ENCODE peak calls at places on chromosomes 2 and 18, in four cellular contexts. X is K562, F is GM12891, Y is GM12878. O is an unnamed sample.

GRCh38 chr2:169362346-169363026 is at the start of gene LRP2:
- DNase-seq in F (peak), X (peak), Y (no peak), O (no peak)

GRCh38 chr2:240575101-240575965 is 7.0 kb downstream of the RNPEPL1 start:
- DNase-seq in Y (no peak), F (no peak), X (no peak), O (no peak)

GRCh38 chr2:168457177-168457905 is 1.3 kb downstream of the CERS6 start:
- DNase-seq in X (no peak), F (no peak), Y (peak), O (peak)

GRCh38 chr2:177625744-177626655 is 233.4 kb downstream of the AGPS start:
- DNase-seq in F (no peak), Y (no peak), X (no peak), O (no peak)

GRCh38 chr2:224885836-224886547 is 156.3 kb downstream of the DOCK10 start:
- DNase-seq in X (no peak), Y (peak), F (no peak), O (no peak)

GRCh38 chr2:44130441-44130840 is 38.2 kb upstream of the PPM1B start:
- DNase-seq in F (no peak), X (no peak), Y (no peak), O (no peak)

GRCh38 chr2:203740741-203741363 is 34.4 kb downstream of the CD28 start:
- DNase-seq in F (no peak), Y (no peak), X (no peak), O (no peak)

GRCh38 chr2:19362094-19362649 is 3.7 kb upstream of the OSR1 start:
- DNase-seq in F (no peak), Y (no peak), X (no peak), O (no peak)

GRCh38 chr2:172101707-172102158 is 967 bp downstream of the DLX2 start:
- DNase-seq in X (no peak), F (no peak), Y (no peak), O (no peak)

GRCh38 chr2:239548491-239548890 is 147.7 kb upstream of the HDAC4 start:
- DNase-seq in X (no peak), F (no peak), Y (no peak), O (no peak)

GRCh38 chr2:215652432-215652831 is 216.6 kb upstream of the FN1 start:
- DNase-seq in Y (no peak), X (no peak), F (no peak), O (no peak)

GRCh38 chr2:85750509-85751299 is 3.1 kb upstream of the ATOH8 start:
- DNase-seq in X (peak), Y (no peak), F (no peak), O (peak)

GRCh38 chr2:14072338-14072737 is 560.2 kb upstream of the LRATD1 start:
- DNase-seq in F (no peak), Y (no peak), X (no peak), O (peak)

GRCh38 chr2:109681633-109682032 is 67.5 kb downstream of the SOWAHC start:
- DNase-seq in Y (no peak), X (no peak), F (no peak), O (no peak)

GRCh38 chr2:69092857-69093256 is 79.9 kb downstream of the ANTXR1 start:
- DNase-seq in F (no peak), X (no peak), Y (no peak), O (no peak)

GRCh38 chr18:11147962-11148654 is 1.3 kb downstream of the PIEZO2 start:
- DNase-seq in Y (no peak), F (no peak), X (no peak), O (no peak)

GRCh38 chr2:129058981-129059380 is 740.3 kb upstream of the HS6ST1 start:
- DNase-seq in Y (no peak), X (no peak), F (no peak), O (no peak)

GRCh38 chr18:21894619-21895367 is 154.2 kb downstream of the MIB1 start:
- DNase-seq in X (no peak), F (no peak), Y (no peak), O (no peak)

GRCh38 chr18:55513199-55513598 is 74.8 kb downstream of the TCF4 start:
- DNase-seq in X (no peak), F (no peak), Y (no peak), O (no peak)

GRCh38 chr2:219087848-219088247 is 27.1 kb upstream of the IHH start:
- DNase-seq in F (no peak), X (no peak), Y (no peak), O (no peak)

GRCh38 chr2:70608373-70608772 is 54.7 kb upstream of the TGFA start:
- DNase-seq in Y (no peak), X (no peak), F (no peak), O (no peak)

GRCh38 chr2:118667366-118667765 is 180.1 kb downstream of the EN1 start:
- DNase-seq in X (no peak), Y (no peak), F (no peak), O (no peak)

GRCh38 chr18:11246883-11247282 is 97.5 kb upstream of the PIEZO2 start:
- DNase-seq in X (no peak), F (no peak), Y (no peak), O (no peak)

GRCh38 chr2:186508263-186508662 is 22.2 kb downstream of the ZC3H15 start:
- DNase-seq in X (no peak), F (no peak), Y (no peak), O (no peak)

GRCh38 chr18:70781860-70782453 is 493.1 kb downstream of the SOCS6 start:
- DNase-seq in X (peak), F (peak), Y (peak), O (peak)

GRCh38 chr2:159030674-159031380 is 62.4 kb downstream of the TANC1 start:
- DNase-seq in F (no peak), X (peak), Y (no peak), O (no peak)

GRCh38 chr2:29394311-29394710 is 279.1 kb downstream of the CLIP4 start:
- DNase-seq in X (no peak), Y (no peak), F (no peak), O (no peak)

GRCh38 chr2:166257859-166258258 is 117.9 kb downstream of the SCN9A start:
- DNase-seq in X (no peak), F (no peak), Y (no peak), O (no peak)

GRCh38 chr2:235467586-235467985 is 26.3 kb upstream of the AGAP1 start:
- DNase-seq in F (no peak), X (no peak), Y (no peak), O (no peak)

GRCh38 chr2:128525653-128526052 is 207.0 kb upstream of the HS6ST1 start:
- DNase-seq in Y (no peak), X (no peak), F (no peak), O (no peak)

GRCh38 chr18:77133920-77134496 is 1.4 kb upstream of the MBP start:
- DNase-seq in F (no peak), Y (no peak), X (no peak), O (peak)

GRCh38 chr2:3132466-3132865 is 245.2 kb downstream of the EIPR1 start:
- DNase-seq in F (no peak), Y (no peak), X (no peak), O (no peak)

GRCh38 chr18:23884712-23885375 is 129.7 kb upstream of the TTC39C start:
- DNase-seq in Y (no peak), X (no peak), F (no peak), O (no peak)

GRCh38 chr2:54945401-54946219 is 104.6 kb downstream of the RTN4 start:
- DNase-seq in F (peak), Y (peak), X (no peak), O (no peak)

GRCh38 chr2:241764272-241765241 is 12.1 kb upstream of the GAL3ST2 start:
- DNase-seq in F (no peak), X (no peak), Y (no peak), O (no peak)

GRCh38 chr2:241763551-241764271 is 12.9 kb upstream of the GAL3ST2 start:
- DNase-seq in F (no peak), Y (no peak), X (no peak), O (no peak)

GRCh38 chr2:241762933-241763369 is 13.7 kb upstream of the GAL3ST2 start:
- DNase-seq in X (peak), Y (peak), F (no peak), O (no peak)

GRCh38 chr2:241760301-241760771 is 16.3 kb upstream of the GAL3ST2 start:
- DNase-seq in Y (no peak), X (no peak), F (no peak), O (no peak)

DNA sequence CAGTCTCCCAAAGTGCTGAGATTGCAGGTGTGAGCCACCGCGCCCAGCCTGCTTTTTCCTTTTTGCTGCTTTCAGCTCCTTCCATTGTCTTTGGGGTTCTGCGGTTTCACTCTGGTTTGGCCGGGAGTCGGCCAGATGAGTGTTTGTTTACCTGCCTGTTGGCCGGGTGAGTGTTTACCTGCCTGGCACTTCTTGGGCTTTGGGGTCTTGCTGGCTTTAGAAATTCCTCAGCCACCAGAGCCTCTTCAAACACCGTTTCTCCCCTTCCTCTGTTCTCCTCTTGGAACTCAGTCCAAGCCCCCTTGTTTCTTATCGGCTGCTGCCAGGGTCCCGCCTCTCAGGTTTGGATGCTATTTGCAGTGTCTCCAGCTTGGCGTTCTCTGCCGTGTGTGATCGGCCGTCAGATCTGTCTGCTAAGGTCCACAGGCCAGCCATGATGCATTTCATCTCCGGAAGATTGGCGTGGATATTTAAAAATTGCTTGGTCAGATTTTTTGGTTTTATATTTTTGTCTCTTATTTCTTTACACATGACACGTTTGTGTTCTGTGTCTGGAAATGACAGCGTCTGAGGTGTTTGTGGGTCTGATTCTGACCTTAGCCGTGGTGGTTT is 14.2 kb upstream of the GAL3ST2 start:
- DNase-seq in F (no peak), X (no peak), Y (no peak), O (no peak)
- TF ChIP-seq SPI1 in F (no peak), X (no peak), Y (no peak), O (no peak)

DNA sequence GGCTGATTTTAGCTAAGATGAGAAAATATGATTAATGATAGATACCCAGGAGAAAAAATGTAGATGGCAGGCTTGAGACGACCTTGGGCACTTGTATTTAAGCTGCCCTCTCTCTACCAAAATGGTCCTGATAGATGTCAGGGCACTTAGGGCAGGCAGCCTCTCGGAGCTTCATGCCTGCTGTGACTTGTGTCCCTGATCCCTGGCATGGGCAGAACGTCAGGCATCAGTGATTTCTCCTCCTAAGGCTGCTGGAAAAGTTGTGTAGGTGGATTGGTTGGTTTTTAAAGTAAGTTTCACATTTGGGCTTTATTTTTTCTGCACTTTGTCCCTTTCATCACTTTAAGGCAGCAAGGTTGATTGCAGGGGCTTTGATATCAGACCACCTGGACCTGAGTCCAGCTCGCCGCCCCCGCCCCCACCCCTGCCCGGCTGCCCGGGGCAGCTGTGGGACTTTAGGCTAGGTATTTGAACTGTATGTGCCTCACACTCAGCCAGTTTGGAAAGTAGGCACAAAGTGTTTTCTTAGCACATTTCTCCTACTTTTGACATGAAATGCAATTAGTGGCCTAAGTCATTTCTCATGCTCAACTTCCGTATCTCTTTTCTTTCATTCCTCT is 35.0 kb upstream of the SCLY start:
- DNase-seq in X (no peak), Y (no peak), F (no peak), O (no peak)
- TF ChIP-seq SPI1 in X (no peak), Y (no peak), F (no peak), O (no peak)

GRCh38 chr2:229669841-229670240 is 44.5 kb downstream of the DNER start:
- DNase-seq in Y (no peak), X (no peak), F (no peak), O (no peak)
- TF ChIP-seq SPI1 in Y (no peak), X (no peak), F (no peak), O (no peak)

GRCh38 chr2:10400978-10401951 is 46.9 kb downstream of the ODC1 start:
- DNase-seq in Y (no peak), X (no peak), F (no peak), O (no peak)
- TF ChIP-seq SPI1 in Y (no peak), X (no peak), F (no peak), O (no peak)

GRCh38 chr2:184620367-184620766 is 22.0 kb downstream of the ZNF804A start:
- DNase-seq in Y (no peak), X (no peak), F (no peak), O (no peak)
- TF ChIP-seq SPI1 in Y (no peak), X (no peak), F (no peak), O (no peak)

GRCh38 chr2:153870308-153870707 is 1.4 kb upstream of the GALNT13 start:
- DNase-seq in X (no peak), Y (no peak), F (no peak), O (no peak)
- TF ChIP-seq SPI1 in X (no peak), Y (no peak), F (no peak), O (no peak)